ENCODE peak calls at places on chromosomes 3 and 15, in nine cellular contexts. F is HCT116, T is left ventricle myocardium inferior, J is Peyer's patch, A is colonic mucosa, L is right atrium auricular region, Q is psoas muscle, M is left lung, V is GM23338. R is an unnamed sample.
A peak's percentile ranks its signal among the peaks of the same experiment; 100 is the strongest.

GRCh38 chr3:98602078-98602678 is 8.8 kb upstream of the CPOX start:
- DNase-seq in F (peak; percentile 71), T (no peak), J (peak; percentile 51), A (no peak), L (no peak), Q (no peak), M (no peak), V (peak; percentile 74), R (peak; percentile 55)

GRCh38 chr3:98961161-98962155 is 60.0 kb upstream of the DCBLD2 start:
- DNase-seq in F (no peak), T (no peak), J (no peak), A (no peak), L (no peak), Q (no peak), M (no peak), V (no peak), R (peak; percentile 63)

GRCh38 chr15:79212589-79213139 is 69.9 kb upstream of the ANKRD34C start:
- DNase-seq in F (no peak), T (no peak), J (no peak), A (no peak), L (no peak), Q (no peak), M (no peak), V (peak; percentile 45), R (no peak)

GRCh38 chr3:149367021-149367840 is 10.2 kb downstream of the TM4SF1 start:
- DNase-seq in F (peak; percentile 95), T (no peak), J (peak; percentile 69), A (peak; percentile 74), L (no peak), Q (no peak), M (no peak), V (peak; percentile 24), R (peak; percentile 98)

GRCh38 chr3:150545419-150546225 is 674 bp downstream of the SERP1 start:
- DNase-seq in F (no peak), T (peak; percentile 54), J (peak; percentile 57), A (peak; percentile 56), L (peak; percentile 61), Q (no peak), M (peak; percentile 60), V (peak; percentile 43), R (peak; percentile 13)

GRCh38 chr3:159672728-159673471 is 315.7 kb upstream of the IL12A start:
- DNase-seq in F (no peak), T (no peak), J (no peak), A (no peak), L (no peak), Q (no peak), M (no peak), V (peak; percentile 59), R (peak; percentile 3)

GRCh38 chr3:41682996-41683395 is 278.9 kb downstream of the ULK4 start:
- DNase-seq in F (no peak), T (no peak), J (no peak), A (no peak), L (no peak), Q (no peak), M (no peak), V (no peak), R (no peak)

GRCh38 chr15:50116477-50116876 is 2.6 kb downstream of the ATP8B4 start:
- DNase-seq in F (peak; percentile 34), T (no peak), J (peak; percentile 47), A (peak; percentile 31), L (no peak), Q (no peak), M (no peak), V (peak; percentile 92), R (no peak)

GRCh38 chr3:168386301-168386700 is 290.6 kb upstream of the GOLIM4 start:
- DNase-seq in F (no peak), T (no peak), J (no peak), A (no peak), L (no peak), Q (no peak), M (no peak), V (no peak), R (no peak)

GRCh38 chr15:101126618-101127502 is 125.0 kb downstream of the CHSY1 start:
- DNase-seq in F (no peak), T (no peak), J (no peak), A (no peak), L (no peak), Q (no peak), M (peak; percentile 32), V (no peak), R (no peak)

GRCh38 chr15:100175406-100176114 is 166.2 kb downstream of the ADAMTS17 start:
- DNase-seq in F (no peak), T (no peak), J (no peak), A (no peak), L (no peak), Q (no peak), M (no peak), V (no peak), R (no peak)

GRCh38 chr15:67914537-67915373 is 74.9 kb upstream of the RNU6-1 start:
- DNase-seq in F (no peak), T (peak; percentile 73), J (peak; percentile 53), A (peak; percentile 73), L (peak; percentile 80), Q (peak; percentile 75), M (peak; percentile 53), V (peak; percentile 61), R (no peak)

GRCh38 chr15:98398886-98399285 is 249.5 kb upstream of the IGF1R start:
- DNase-seq in F (no peak), T (no peak), J (no peak), A (no peak), L (no peak), Q (no peak), M (no peak), V (no peak), R (no peak)

GRCh38 chr15:98873441-98874218 is 134.0 kb downstream of the PGPEP1L start:
- DNase-seq in F (peak; percentile 40), T (no peak), J (no peak), A (no peak), L (no peak), Q (no peak), M (peak; percentile 52), V (no peak), R (peak; percentile 85)

GRCh38 chr3:62319570-62320243 is 53.6 kb downstream of the FEZF2 start:
- DNase-seq in F (no peak), T (no peak), J (no peak), A (no peak), L (no peak), Q (no peak), M (no peak), V (no peak), R (no peak)

GRCh38 chr3:193708270-193708669 is 115.3 kb downstream of the OPA1 start:
- DNase-seq in F (no peak), T (no peak), J (no peak), A (no peak), L (no peak), Q (no peak), M (no peak), V (no peak), R (no peak)

DNA sequence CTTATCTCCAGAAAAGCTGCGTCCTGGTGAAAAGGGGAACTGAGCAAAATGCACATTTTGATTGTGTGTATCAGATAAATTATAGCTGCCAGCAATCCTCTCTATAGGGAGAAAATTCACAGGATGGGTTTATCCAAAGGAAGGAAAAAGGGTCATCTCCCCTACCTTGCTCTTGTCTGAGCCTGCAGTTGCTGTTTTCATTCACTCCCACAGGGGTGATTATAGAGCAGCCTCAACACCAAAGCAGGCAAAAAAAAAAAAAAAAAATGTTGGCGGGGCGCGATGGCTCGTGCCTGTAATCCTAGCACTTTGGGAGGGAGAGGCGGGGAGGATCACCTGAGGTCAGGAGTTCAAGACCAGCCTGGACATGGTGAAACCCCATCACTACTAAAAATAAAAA is 333.7 kb downstream of the ROBO2 start:
- DNase-seq in F (no peak), T (no peak), J (no peak), A (no peak), L (no peak), Q (no peak), M (no peak), V (peak; percentile 24), R (no peak)
- TF ChIP-seq CTCF in F (no peak), T (no peak), J (no peak), A (no peak), L (no peak), Q (no peak), M (no peak), V (no peak), R (no peak)

GRCh38 chr15:96344706-96345559 is 14.4 kb downstream of the NR2F2 start:
- DNase-seq in F (no peak), T (no peak), J (peak; percentile 40), A (peak; percentile 19), L (no peak), Q (peak; percentile 46), M (no peak), V (peak; percentile 48), R (no peak)
- H3K27me3 ChIP-seq in F (no peaks in the 10 kb centered on the region), T (peaks cover 74% of the 10 kb centered on the region), J (no peaks in the 10 kb centered on the region), A (no peaks in the 10 kb centered on the region), L (no peaks in the 10 kb centered on the region), Q (no peaks in the 10 kb centered on the region), M (peaks cover 100% of the 10 kb centered on the region), V (peaks cover 96% of the 10 kb centered on the region), R (no peaks in the 10 kb centered on the region)

GRCh38 chr3:14915636-14916222 is 31.7 kb upstream of the NR2C2 start:
- DNase-seq in F (no peak), T (no peak), J (no peak), A (no peak), L (no peak), Q (no peak), M (peak; percentile 7), V (no peak), R (no peak)

GRCh38 chr3:14913071-14913925 is 34.1 kb upstream of the NR2C2 start:
- DNase-seq in F (no peak), T (no peak), J (no peak), A (no peak), L (no peak), Q (no peak), M (no peak), V (no peak), R (no peak)

GRCh38 chr3:14911651-14912050 is 35.7 kb upstream of the NR2C2 start:
- DNase-seq in F (no peak), T (no peak), J (no peak), A (no peak), L (no peak), Q (no peak), M (no peak), V (no peak), R (no peak)

GRCh38 chr3:14913926-14914776 is 33.2 kb upstream of the NR2C2 start:
- DNase-seq in F (no peak), T (no peak), J (no peak), A (no peak), L (no peak), Q (no peak), M (no peak), V (peak; percentile 67), R (no peak)

DNA sequence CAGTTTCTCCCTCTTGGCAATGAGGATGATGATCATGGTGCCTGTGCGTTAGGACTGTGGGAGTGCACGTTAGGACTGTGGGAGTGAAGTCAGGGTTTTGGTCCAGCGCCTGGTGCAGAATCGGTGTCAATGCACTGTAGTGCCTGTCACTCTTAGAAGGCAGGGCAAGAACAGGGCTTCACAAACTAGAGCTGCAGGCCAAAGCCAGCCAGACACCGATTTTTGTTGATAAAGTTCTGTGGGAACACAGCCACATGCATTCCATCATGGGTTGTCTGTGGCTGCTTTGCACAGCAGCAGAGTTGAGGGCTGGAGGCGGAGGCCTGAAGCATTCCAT is 32.6 kb upstream of the NR2C2 start:
- DNase-seq in F (no peak), T (no peak), J (no peak), A (no peak), L (no peak), Q (no peak), M (no peak), V (no peak), R (no peak)
- H3K4me1 ChIP-seq in F (no peaks in the 10 kb centered on the region), T (peaks cover 9% of the 10 kb centered on the region), J (no peaks in the 10 kb centered on the region), A (no peaks in the 10 kb centered on the region), L (no peaks in the 10 kb centered on the region), Q (no peaks in the 10 kb centered on the region), M (no peaks in the 10 kb centered on the region), V (no peaks in the 10 kb centered on the region), R (no peaks in the 10 kb centered on the region)

GRCh38 chr3:10335871-10336622 is 15.1 kb upstream of the SEC13 start:
- DNase-seq in F (no peak), T (no peak), J (no peak), A (no peak), L (no peak), Q (peak; percentile 39), M (no peak), V (no peak), R (no peak)
- TF ChIP-seq CTCF in F (no peak), T (no peak), J (no peak), A (no peak), L (no peak), Q (no peak), M (no peak), V (no peak), R (no peak)